ENCODE peak calls at places on chromosomes 6 and 20, in six cellular contexts. J is HCT116, C is H1, Q is SK-N-SH, W is HepG2, H is Panc1. A is an unnamed sample.

GRCh38 chr20:17663486-17663885 is 18.6 kb downstream of the RRBP1 start:
- DNase-seq in J (no peak), C (no peak), Q (no peak), W (no peak), H (no peak), A (no peak)

GRCh38 chr6:41736207-41736710 is 851 bp upstream of the TFEB start:
- DNase-seq in J (no peak), C (no peak), Q (no peak), W (no peak), H (no peak), A (peak)

GRCh38 chr6:160069459-160069858 is 52.2 kb upstream of the SLC22A1 start:
- DNase-seq in J (no peak), C (no peak), Q (no peak), W (no peak), H (no peak), A (no peak)

GRCh38 chr6:118558811-118559217 is 10.7 kb downstream of the PLN start:
- DNase-seq in J (no peak), C (no peak), Q (no peak), W (no peak), H (no peak), A (no peak)

GRCh38 chr6:138765896-138766487 is 7.6 kb upstream of the CCDC28A start:
- DNase-seq in J (peak), C (no peak), Q (peak), W (peak), H (peak), A (peak)

GRCh38 chr20:63022501-63022900 is 15.7 kb upstream of the BHLHE23 start:
- DNase-seq in J (no peak), C (no peak), Q (no peak), W (no peak), H (no peak), A (no peak)

GRCh38 chr6:137903933-137904821 is 37.1 kb downstream of the TNFAIP3 start:
- DNase-seq in J (peak), C (no peak), Q (no peak), W (peak), H (no peak), A (peak)

GRCh38 chr6:13761361-13762036 is 49.9 kb upstream of the RANBP9 start:
- DNase-seq in J (no peak), C (no peak), Q (no peak), W (no peak), H (no peak), A (no peak)

GRCh38 chr6:38182426-38182825 is 362.9 kb downstream of the ZFAND3 start:
- DNase-seq in J (no peak), C (no peak), Q (no peak), W (no peak), H (no peak), A (no peak)

GRCh38 chr6:157101166-157101565 is 222.2 kb downstream of the TMEM242 start:
- DNase-seq in J (no peak), C (no peak), Q (no peak), W (no peak), H (no peak), A (no peak)

GRCh38 chr6:135983720-135984343 is 132.3 kb downstream of the PDE7B start:
- DNase-seq in J (no peak), C (no peak), Q (no peak), W (no peak), H (no peak), A (no peak)

GRCh38 chr6:89433637-89434499 is 916 bp downstream of the ANKRD6 start:
- DNase-seq in J (no peak), C (peak), Q (no peak), W (no peak), H (no peak), A (peak)

GRCh38 chr6:39696986-39697788 is 28.0 kb downstream of the KIF6 start:
- DNase-seq in J (no peak), C (no peak), Q (no peak), W (no peak), H (no peak), A (no peak)

GRCh38 chr6:169792306-169793015 is 41.0 kb downstream of the ERMARD start:
- DNase-seq in J (no peak), C (peak), Q (no peak), W (no peak), H (no peak), A (no peak)

GRCh38 chr6:30463651-30464618 is 25.4 kb upstream of the HLA-E start:
- DNase-seq in J (no peak), C (no peak), Q (no peak), W (peak), H (no peak), A (no peak)

GRCh38 chr6:169042061-169042460 is 211.6 kb downstream of the THBS2 start:
- DNase-seq in J (no peak), C (no peak), Q (no peak), W (no peak), H (no peak), A (no peak)

GRCh38 chr20:62860924-62861691 is 514 bp downstream of the TCFL5 start:
- DNase-seq in J (no peak), C (peak), Q (peak), W (no peak), H (no peak), A (peak)

GRCh38 chr6:22222469-22222868 is 74.4 kb downstream of the PRL start:
- DNase-seq in J (no peak), C (no peak), Q (no peak), W (no peak), H (no peak), A (no peak)

GRCh38 chr20:57392512-57393271 is 1.5 kb downstream of the RBM38 start:
- DNase-seq in J (no peak), C (no peak), Q (no peak), W (no peak), H (no peak), A (peak)

GRCh38 chr6:5570641-5571040 is 309.3 kb downstream of the FARS2 start:
- DNase-seq in J (no peak), C (no peak), Q (no peak), W (no peak), H (no peak), A (no peak)

GRCh38 chr6:71852951-71853350 is 33.4 kb upstream of the RIMS1 start:
- DNase-seq in J (no peak), C (no peak), Q (no peak), W (no peak), H (no peak), A (no peak)

GRCh38 chr6:113586413-113586812 is 270.7 kb upstream of the MARCKS start:
- DNase-seq in J (no peak), C (no peak), Q (no peak), W (no peak), H (no peak), A (no peak)

GRCh38 chr6:143774347-143774746 is 68.8 kb upstream of the LTV1 start:
- DNase-seq in J (no peak), C (no peak), Q (no peak), W (no peak), H (no peak), A (no peak)

GRCh38 chr6:134431306-134431919 is 113.5 kb upstream of the SGK1 start:
- DNase-seq in J (no peak), C (no peak), Q (no peak), W (no peak), H (no peak), A (no peak)

GRCh38 chr6:17855381-17855780 is 132.1 kb downstream of the KIF13A start:
- DNase-seq in J (no peak), C (no peak), Q (no peak), W (no peak), H (no peak), A (no peak)
- TF ChIP-seq SIN3A in J (no peak), C (no peak), Q (no peak), W (no peak), H (no peak), A (no peak)

GRCh38 chr6:100301731-100302130 is 163.0 kb downstream of the SIM1 start:
- DNase-seq in J (no peak), C (no peak), Q (no peak), W (no peak), H (no peak), A (no peak)

GRCh38 chr6:100296810-100297544 is 167.7 kb downstream of the SIM1 start:
- DNase-seq in J (peak), C (no peak), Q (no peak), W (peak), H (peak), A (no peak)

GRCh38 chr6:100305237-100305869 is 159.4 kb downstream of the SIM1 start:
- DNase-seq in J (no peak), C (no peak), Q (no peak), W (no peak), H (no peak), A (no peak)

GRCh38 chr6:100304575-100304974 is 160.1 kb downstream of the SIM1 start:
- DNase-seq in J (no peak), C (no peak), Q (no peak), W (no peak), H (no peak), A (no peak)

GRCh38 chr6:100300221-100300736 is 164.4 kb downstream of the SIM1 start:
- DNase-seq in J (peak), C (no peak), Q (no peak), W (peak), H (peak), A (no peak)
- TF ChIP-seq SIN3A in J (no peak), C (no peak), Q (no peak), W (no peak), H (no peak), A (no peak)

DNA sequence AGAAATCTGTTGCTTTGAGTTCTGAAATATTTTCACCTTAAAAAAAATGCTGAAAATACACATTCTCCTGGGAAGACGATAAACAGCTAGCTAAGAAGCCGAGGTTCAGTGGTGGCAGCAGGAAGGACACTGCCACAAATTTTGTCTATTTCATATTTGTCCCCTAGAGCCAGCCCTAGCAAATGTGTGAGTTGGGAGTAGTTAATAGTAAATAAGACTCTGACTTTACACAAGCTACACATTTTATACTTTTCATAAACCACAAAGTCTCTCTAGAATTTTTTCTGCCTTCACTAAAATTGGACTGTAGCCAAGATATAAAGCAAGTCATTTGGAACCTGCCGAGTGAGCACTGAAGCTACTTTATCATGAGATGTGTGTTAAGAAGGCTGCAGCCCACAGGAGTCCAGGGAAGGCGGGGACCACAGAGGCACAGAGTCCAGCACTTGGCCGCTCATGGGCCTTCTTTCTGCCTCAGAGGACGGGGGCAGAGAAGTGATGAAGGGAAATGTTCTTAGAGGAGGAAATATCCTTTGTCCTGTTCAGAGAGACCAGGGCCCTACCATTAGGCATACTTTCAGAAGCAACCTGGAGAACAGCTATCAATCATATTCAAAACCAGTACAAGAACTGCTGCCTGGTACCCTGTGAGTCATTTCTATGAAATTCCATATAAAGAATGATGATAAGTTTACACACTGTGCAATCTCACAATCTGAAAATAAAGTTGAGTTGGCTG is 241.7 kb upstream of the TAB2 start:
- DNase-seq in J (no peak), C (no peak), Q (no peak), W (no peak), H (no peak), A (no peak)
- TF ChIP-seq SIN3A in J (no peak), C (no peak), Q (no peak), W (no peak), H (no peak), A (no peak)

GRCh38 chr6:35240838-35241801 is 18.4 kb upstream of the ZNF76 start:
- DNase-seq in J (peak), C (peak), Q (peak), W (peak), H (no peak), A (peak)

GRCh38 chr6:35242486-35242885 is 17.0 kb upstream of the ZNF76 start:
- DNase-seq in J (no peak), C (no peak), Q (no peak), W (no peak), H (no peak), A (no peak)

GRCh38 chr6:35236223-35236622 is 22.5 kb downstream of the SCUBE3 start:
- DNase-seq in J (no peak), C (no peak), Q (no peak), W (no peak), H (no peak), A (no peak)

GRCh38 chr6:35237466-35237865 is 22.1 kb upstream of the ZNF76 start:
- DNase-seq in J (no peak), C (no peak), Q (no peak), W (no peak), H (no peak), A (no peak)

GRCh38 chr6:35238843-35239289 is 20.7 kb upstream of the ZNF76 start:
- DNase-seq in J (no peak), C (no peak), Q (peak), W (no peak), H (no peak), A (no peak)
- TF ChIP-seq SIN3A in J (no peak), C (peak), Q (no peak), W (no peak), H (no peak), A (no peak)

DNA sequence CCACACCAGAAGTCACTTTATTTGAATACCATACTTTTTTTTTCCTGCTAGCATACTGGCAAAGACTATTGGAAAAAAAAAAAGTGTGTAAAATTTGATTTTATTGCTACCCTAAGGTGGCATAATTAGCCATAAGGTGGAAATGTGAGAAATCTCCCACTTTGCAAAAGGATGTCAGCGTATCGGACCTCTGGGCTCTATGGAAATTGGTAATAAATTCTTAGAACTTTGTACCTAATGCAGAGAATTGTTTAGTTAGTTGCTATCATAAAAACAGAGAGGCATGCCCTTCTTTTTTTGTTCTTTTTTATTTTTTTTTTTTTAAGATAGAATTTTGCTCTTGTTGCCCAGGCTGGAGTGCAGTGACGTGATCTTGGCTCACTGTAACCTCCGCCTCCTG is 63.7 kb upstream of the GMDS start:
- DNase-seq in J (no peak), C (no peak), Q (no peak), W (no peak), H (no peak), A (no peak)
- TF ChIP-seq SIN3A in J (no peak), C (no peak), Q (no peak), W (no peak), H (no peak), A (no peak)

GRCh38 chr6:158627168-158627939 is 17.2 kb downstream of the DYNLT1 start:
- DNase-seq in J (no peak), C (no peak), Q (no peak), W (no peak), H (no peak), A (no peak)

GRCh38 chr6:158626360-158627167 is 18.0 kb downstream of the DYNLT1 start:
- DNase-seq in J (no peak), C (no peak), Q (no peak), W (no peak), H (no peak), A (no peak)

GRCh38 chr6:158627940-158628211 is 16.7 kb downstream of the DYNLT1 start:
- DNase-seq in J (no peak), C (no peak), Q (no peak), W (no peak), H (no peak), A (no peak)

GRCh38 chr6:158624684-158625682 is 19.6 kb downstream of the DYNLT1 start:
- DNase-seq in J (no peak), C (no peak), Q (no peak), W (no peak), H (no peak), A (no peak)

DNA sequence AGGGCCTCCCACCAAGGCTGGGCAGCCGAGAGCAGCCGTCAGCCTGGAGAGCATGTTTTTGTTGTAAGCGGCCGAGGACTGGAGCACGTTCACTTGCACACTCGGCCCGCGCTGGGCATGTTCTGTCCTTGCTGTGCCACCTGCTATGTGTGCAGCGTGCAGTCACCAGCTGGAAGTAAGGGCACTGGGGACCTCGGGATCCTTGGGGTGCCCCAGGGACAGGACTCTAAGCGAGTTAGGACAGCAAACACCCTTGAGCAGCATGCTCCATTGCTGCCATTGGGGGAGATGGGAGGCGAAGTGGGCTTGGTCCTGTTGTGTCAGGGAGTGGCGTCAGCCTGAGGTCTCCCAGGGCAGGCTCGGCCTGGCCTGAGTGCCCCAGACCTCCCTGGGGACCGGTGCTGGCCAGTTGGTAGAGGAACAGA is 18.6 kb downstream of the DYNLT1 start:
- DNase-seq in J (no peak), C (no peak), Q (no peak), W (no peak), H (no peak), A (no peak)
- TF ChIP-seq SIN3A in J (no peak), C (no peak), Q (no peak), W (no peak), H (no peak), A (no peak)

DNA sequence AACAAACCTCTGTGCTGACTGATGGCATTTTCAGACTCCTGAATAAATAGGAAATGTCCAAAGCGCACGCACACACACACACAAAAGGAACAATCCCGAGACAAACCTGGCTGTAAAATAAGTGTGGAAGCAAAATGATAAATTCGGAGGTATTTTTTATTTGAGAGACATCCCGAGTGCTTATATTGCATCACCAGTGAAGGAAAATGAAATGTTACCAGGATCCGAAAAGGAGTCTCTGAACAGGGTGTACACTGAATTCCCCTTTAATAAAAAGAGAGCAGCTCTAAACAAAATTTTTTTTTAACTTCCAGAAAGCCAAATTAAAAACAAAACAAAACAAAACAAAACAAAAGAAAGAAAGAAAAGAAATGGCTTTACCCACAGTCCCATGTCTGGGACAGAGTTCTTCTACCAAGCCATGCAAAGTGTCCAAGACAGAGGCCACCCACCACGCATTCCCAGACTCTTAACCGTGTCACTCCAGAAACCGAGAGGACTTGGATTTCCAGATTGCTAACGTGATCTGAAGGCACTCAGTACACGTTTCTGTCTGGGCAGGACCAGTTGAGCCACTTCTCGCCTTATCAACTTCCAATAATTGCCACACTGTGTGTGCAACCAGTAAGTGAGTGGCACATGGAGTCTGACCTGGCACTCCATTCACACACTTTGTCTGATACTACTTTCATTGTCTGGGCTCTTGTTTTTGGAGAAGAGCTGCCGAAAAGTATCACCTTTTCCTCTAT is 820 bp downstream of the ME1 start:
- DNase-seq in J (peak), C (no peak), Q (peak), W (no peak), H (no peak), A (no peak)
- TF ChIP-seq SIN3A in J (peak), C (no peak), Q (no peak), W (no peak), H (no peak), A (no peak)

A was measured in K562.